ENCODE peak calls at places on chromosomes 16 and 17, in four cellular contexts. B is IMR-90, L is transverse colon, D is cardiac muscle cell. U is an unnamed sample. For H3K4me1 and H3K27me3, the result is how much of the 10 kb centered on the place peaks cover.

GRCh38 chr17:9028171-9028570 is 6.9 kb downstream of the NTN1 start:
- DNase-seq in B (no peak), L (no peak), D (no peak), U (no peak)

GRCh38 chr16:58010886-58011285 is 9.7 kb downstream of the USB1 start:
- DNase-seq in D (no peak), B (no peak), L (no peak), U (no peak)

GRCh38 chr17:74134991-74135390 is 68.5 kb upstream of the RPL38 start:
- DNase-seq in B (no peak), L (no peak), D (no peak), U (no peak)

GRCh38 chr17:36008998-36009665 is 7.8 kb upstream of the CCL15 start:
- DNase-seq in D (peak), L (no peak), B (peak), U (no peak)

GRCh38 chr16:8863594-8864424 is 5.0 kb downstream of the CARHSP1 start:
- DNase-seq in B (no peak), L (peak), D (no peak), U (no peak)

GRCh38 chr16:27685802-27686201 is 135.9 kb downstream of the KATNIP start:
- DNase-seq in L (peak), D (peak), B (peak), U (no peak)

GRCh38 chr17:44010966-44011647 is 3.7 kb downstream of the TMEM101 start:
- DNase-seq in B (peak), L (no peak), D (no peak), U (no peak)

GRCh38 chr17:65856865-65857264 is 295.4 kb upstream of the AXIN2 start:
- DNase-seq in L (no peak), B (peak), D (peak), U (no peak)

GRCh38 chr17:15513058-15513858 is 45.8 kb upstream of the CDRT4 start:
- DNase-seq in L (no peak), B (peak), D (peak), U (no peak)

GRCh38 chr17:31251075-31251474 is 46.0 kb downstream of the OMG start:
- DNase-seq in B (no peak), L (no peak), D (peak), U (no peak)

GRCh38 chr16:22117666-22118065 is 25.3 kb downstream of the VWA3A start:
- DNase-seq in D (no peak), L (no peak), B (no peak), U (no peak)

GRCh38 chr16:13919330-13919682 is 648 bp upstream of the ERCC4 start:
- DNase-seq in D (peak), L (no peak), B (peak), U (no peak)

GRCh38 chr17:60425626-60426025 is 3.3 kb downstream of the CHCT1 start:
- DNase-seq in L (no peak), B (no peak), D (no peak), U (no peak)

GRCh38 chr17:39485555-39485954 is 24.3 kb downstream of the CDK12 start:
- DNase-seq in D (peak), B (peak), L (no peak), U (no peak)

GRCh38 chr17:57370051-57370581 is 113.8 kb downstream of the MSI2 start:
- DNase-seq in B (peak), L (no peak), D (peak), U (no peak)

GRCh38 chr17:5262417-5262816 is 19.7 kb upstream of the RABEP1 start:
- DNase-seq in B (no peak), L (no peak), D (no peak), U (no peak)

GRCh38 chr16:50273888-50274770 is 7.8 kb downstream of the ADCY7 start:
- DNase-seq in D (no peak), B (no peak), L (peak), U (peak)

GRCh38 chr16:17448640-17449638 is 21.8 kb downstream of the XYLT1 start:
- DNase-seq in L (peak), B (no peak), D (no peak), U (peak)

GRCh38 chr16:49932943-49933342 is 77.0 kb upstream of the ZNF423 start:
- DNase-seq in D (peak), L (no peak), B (peak), U (no peak)

GRCh38 chr16:27321013-27321960 is 7.5 kb downstream of the IL4R start:
- DNase-seq in L (no peak), D (no peak), B (peak), U (no peak)

GRCh38 chr17:49964539-49965521 is 4.2 kb upstream of the DLX4 start:
- DNase-seq in B (no peak), L (no peak), D (no peak), U (no peak)

GRCh38 chr16:27234603-27235002 is 31.3 kb downstream of the KDM8 start:
- DNase-seq in D (no peak), B (no peak), L (no peak), U (no peak)

GRCh38 chr16:88306411-88306810 is 76.3 kb upstream of the ZNF469 start:
- DNase-seq in B (no peak), L (no peak), D (no peak), U (no peak)

GRCh38 chr16:64058685-64059084 is 1063.2 kb downstream of the CDH11 start:
- DNase-seq in D (no peak), B (no peak), L (no peak), U (no peak)

GRCh38 chr16:11016993-11017392 is 72.6 kb downstream of the CLEC16A start:
- DNase-seq in B (peak), L (peak), D (peak), U (peak)

GRCh38 chr16:24540575-24541240 is 1.3 kb downstream of the RBBP6 start:
- DNase-seq in B (peak), L (no peak), D (peak), U (no peak)

GRCh38 chr17:28763804-28764266 is 20.0 kb downstream of the TRAF4 start:
- DNase-seq in D (peak), B (peak), L (peak), U (no peak)

GRCh38 chr17:78044280-78044835 is 84.2 kb downstream of the TMC6 start:
- DNase-seq in L (no peak), B (no peak), D (no peak), U (no peak)

GRCh38 chr17:36148559-36149295 is 27.7 kb downstream of the TBC1D3B start:
- DNase-seq in B (peak), D (peak), L (peak), U (peak)

GRCh38 chr17:54901230-54901847 is 687 bp downstream of the TOM1L1 start:
- DNase-seq in L (peak), B (peak), D (peak), U (no peak)

GRCh38 chr17:18028684-18029540 is 10.1 kb downstream of the ATPAF2 start:
- DNase-seq in D (no peak), B (no peak), L (no peak), U (no peak)

GRCh38 chr17:64133546-64134215 is 3.7 kb upstream of the ERN1 start:
- DNase-seq in D (peak), B (peak), L (no peak), U (no peak)

GRCh38 chr17:37650419-37651003 is 7.3 kb upstream of the DDX52 start:
- DNase-seq in B (peak), L (peak), D (peak), U (no peak)

GRCh38 chr16:89863741-89864391 is 9.5 kb upstream of the TCF25 start:
- DNase-seq in L (peak), D (peak), B (peak), U (peak)

GRCh38 chr17:31680126-31680525 is 178.9 kb downstream of the COPRS start:
- DNase-seq in B (no peak), L (no peak), D (no peak), U (no peak)

GRCh38 chr17:77396610-77397009 is 255.8 kb downstream of the SEC14L1 start:
- DNase-seq in B (no peak), D (no peak), L (no peak), U (no peak)

GRCh38 chr17:82386881-82387498 is 15.4 kb downstream of the UTS2R start:
- DNase-seq in L (no peak), B (no peak), D (no peak), U (no peak)

GRCh38 chr16:1729445-1729844 is 23.4 kb downstream of the MAPK8IP3 start:
- DNase-seq in B (no peak), L (no peak), D (no peak), U (no peak)

GRCh38 chr16:24539850-24540484 is 601 bp downstream of the RBBP6 start:
- DNase-seq in D (peak), L (peak), B (peak), U (peak)

GRCh38 chr17:76140661-76141211 is 309 bp downstream of the FOXJ1 start:
- DNase-seq in B (no peak), L (no peak), D (no peak), U (no peak)
- H3K4me1 ChIP-seq in B (under half), L (under half), D (under half), U (under half)

GRCh38 chr17:48002920-48003685 is 32.2 kb downstream of the CDK5RAP3 start:
- DNase-seq in D (no peak), L (no peak), B (no peak), U (no peak)
- TF ChIP-seq CTCF in D (no peak), L (no peak), B (no peak), U (no peak)

DNA sequence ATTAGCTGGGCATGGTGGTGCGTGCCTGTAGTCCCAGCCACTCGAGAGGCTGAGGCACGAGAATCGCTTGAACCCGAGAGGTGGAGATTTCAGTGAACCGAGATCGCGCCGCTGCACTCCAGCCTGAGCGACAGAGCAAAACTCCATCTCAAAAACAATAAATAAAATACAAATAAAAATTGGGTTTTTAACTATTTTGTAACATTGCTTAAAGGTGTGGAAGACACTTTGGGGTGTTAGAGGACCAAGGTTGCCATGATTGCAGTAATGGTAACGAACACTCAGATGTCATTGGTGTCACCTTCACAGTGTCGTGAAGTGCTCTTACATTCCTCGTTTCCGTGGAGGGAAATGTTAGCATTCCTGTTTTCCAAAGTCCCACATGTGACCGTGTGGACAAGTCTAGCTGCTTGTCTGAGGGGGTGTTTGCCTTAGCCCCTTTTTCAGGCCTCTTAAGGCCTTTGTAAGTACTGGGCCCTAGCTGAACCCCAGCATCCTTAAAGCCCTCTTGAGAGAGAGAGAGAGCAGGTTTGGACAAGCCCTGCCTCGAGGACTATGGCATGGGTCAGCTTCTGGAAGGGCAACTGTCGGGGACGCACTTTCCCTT is 8.6 kb downstream of the C16orf96 start:
- DNase-seq in B (no peak), D (no peak), L (no peak), U (no peak)
- H3K27me3 ChIP-seq in B (under half), D (under half), L (under half), U (under half)

GRCh38 chr16:582218-582613 is 7.7 kb upstream of the RAB40C start:
- DNase-seq in D (no peak), L (no peak), B (no peak), U (no peak)
- H3K4me1 ChIP-seq in D (under half), L (under half), B (under half), U (under half)

GRCh38 chr16:84983308-84983707 is 28.0 kb downstream of the ZDHHC7 start:
- DNase-seq in L (no peak), D (no peak), B (no peak), U (peak)

GRCh38 chr16:84986102-84986501 is 25.2 kb downstream of the ZDHHC7 start:
- DNase-seq in D (no peak), B (no peak), L (no peak), U (peak)

GRCh38 chr16:84979516-84979915 is 31.8 kb downstream of the ZDHHC7 start:
- DNase-seq in B (peak), D (no peak), L (no peak), U (no peak)

GRCh38 chr16:84985079-84986065 is 26.0 kb downstream of the ZDHHC7 start:
- DNase-seq in L (no peak), D (peak), B (peak), U (peak)

GRCh38 chr16:84982434-84982833 is 28.9 kb downstream of the ZDHHC7 start:
- DNase-seq in B (no peak), L (peak), D (no peak), U (peak)
- TF ChIP-seq CTCF in B (no peak), L (peak), D (no peak), U (peak)

DNA sequence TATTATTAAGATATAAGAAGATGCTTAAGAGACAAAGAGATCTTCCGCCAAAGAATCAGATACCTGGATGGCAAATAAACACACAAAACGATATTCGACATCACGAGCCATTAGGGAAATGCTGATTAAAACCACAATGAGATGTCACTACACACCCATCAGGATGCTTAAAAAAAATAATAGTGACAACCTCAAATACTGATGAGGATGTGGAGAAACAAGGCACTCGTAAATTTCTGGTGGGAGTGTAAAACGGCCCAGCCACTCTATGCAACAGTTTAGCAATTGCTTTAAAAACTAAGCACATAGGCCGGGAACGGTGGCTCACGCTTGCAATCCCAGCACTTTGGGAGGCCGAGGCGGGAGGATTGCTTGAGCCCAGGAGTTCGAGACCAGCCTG is 39.4 kb downstream of the TBC1D16 start:
- DNase-seq in L (no peak), D (no peak), B (no peak), U (no peak)
- H3K27me3 ChIP-seq in L (under half), D (under half), B (under half), U (under half)

GRCh38 chr16:52526429-52526828 is 20.5 kb downstream of the TOX3 start:
- DNase-seq in B (no peak), D (no peak), L (no peak), U (no peak)
- H3K4me1 ChIP-seq in B (under half), D (under half), L (under half), U (under half)